ENCODE peak calls at places on chromosomes 7 and 10, in six cellular contexts. O is D721Med, G is fibroblast of lung, C is Calu3, H is HCT116, A is tibial nerve. E is an unnamed sample.

GRCh38 chr7:159065151-159065550 is 79.5 kb downstream of the VIPR2 start:
- DNase-seq in O (no peak), G (no peak), C (no peak), H (no peak), A (no peak), E (no peak)

GRCh38 chr7:18975276-18975675 is 142.2 kb downstream of the TWIST1 start:
- DNase-seq in O (no peak), G (no peak), C (no peak), H (no peak), A (no peak), E (no peak)

GRCh38 chr10:79400567-79401004 is 44.8 kb downstream of the ZCCHC24 start:
- DNase-seq in O (peak), G (no peak), C (peak), H (peak), A (no peak), E (peak)

GRCh38 chr10:30028006-30028441 is 31.4 kb downstream of the JCAD start:
- DNase-seq in O (no peak), G (peak), C (no peak), H (no peak), A (peak), E (no peak)

GRCh38 chr10:30359373-30360206 is 10.5 kb upstream of the MTPAP start:
- DNase-seq in O (peak), G (peak), C (peak), H (peak), A (peak), E (peak)

GRCh38 chr7:91628742-91629141 is 251.8 kb downstream of the MTERF1 start:
- DNase-seq in O (no peak), G (peak), C (no peak), H (no peak), A (no peak), E (peak)

GRCh38 chr10:63260103-63260859 is 127.2 kb downstream of the NRBF2 start:
- DNase-seq in O (no peak), G (no peak), C (no peak), H (no peak), A (no peak), E (no peak)

GRCh38 chr10:11177926-11178453 is 160.3 kb downstream of the CELF2 start:
- DNase-seq in O (no peak), G (peak), C (no peak), H (no peak), A (no peak), E (no peak)

GRCh38 chr10:65396997-65397396 is 1528.8 kb upstream of the LRRTM3 start:
- DNase-seq in O (no peak), G (peak), C (no peak), H (no peak), A (no peak), E (no peak)

DNA sequence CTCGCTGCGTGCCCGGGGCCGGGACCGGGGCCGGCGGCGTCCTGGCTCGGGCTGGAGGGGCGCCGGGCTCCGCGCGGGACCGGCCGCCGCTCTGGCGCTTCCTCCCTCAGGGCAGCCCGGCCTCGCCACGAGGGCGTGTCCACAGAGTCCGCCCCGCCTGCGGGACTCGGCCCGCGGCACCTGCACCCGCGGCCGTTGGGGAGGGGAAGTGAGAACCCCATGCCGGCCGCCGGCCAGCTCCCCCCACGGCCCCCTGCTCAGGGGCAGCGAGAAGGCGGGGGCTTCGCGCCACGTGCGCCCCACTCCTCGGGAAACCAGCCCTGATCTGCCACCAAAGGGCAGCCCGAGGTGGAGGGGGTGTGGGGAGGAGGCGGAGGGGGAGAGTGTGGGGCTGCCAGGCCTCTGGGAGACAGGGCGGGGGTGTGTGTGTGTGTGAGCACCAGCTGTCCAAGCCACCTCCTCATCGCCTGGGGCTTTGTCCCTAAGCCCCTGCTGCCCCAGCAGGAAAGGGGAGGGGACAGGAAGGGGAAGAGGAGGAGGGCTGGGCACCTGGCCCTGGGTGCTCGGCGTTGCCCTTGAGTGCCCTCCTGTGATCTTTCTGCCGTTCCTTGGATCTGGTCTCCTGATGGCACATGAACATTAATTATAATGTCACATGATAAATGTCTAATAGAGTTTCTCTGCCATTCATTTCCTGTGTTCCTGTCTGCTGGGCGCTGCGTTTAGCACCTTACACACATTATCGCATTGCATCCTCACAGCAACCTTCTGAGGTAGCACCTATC is at the start of gene PIK3AP1:
- DNase-seq in O (peak), G (no peak), C (peak), H (no peak), A (no peak), E (peak)
- TF ChIP-seq CTCF in O (peak), G (no peak), C (no peak), H (no peak), A (no peak), E (no peak)

DNA sequence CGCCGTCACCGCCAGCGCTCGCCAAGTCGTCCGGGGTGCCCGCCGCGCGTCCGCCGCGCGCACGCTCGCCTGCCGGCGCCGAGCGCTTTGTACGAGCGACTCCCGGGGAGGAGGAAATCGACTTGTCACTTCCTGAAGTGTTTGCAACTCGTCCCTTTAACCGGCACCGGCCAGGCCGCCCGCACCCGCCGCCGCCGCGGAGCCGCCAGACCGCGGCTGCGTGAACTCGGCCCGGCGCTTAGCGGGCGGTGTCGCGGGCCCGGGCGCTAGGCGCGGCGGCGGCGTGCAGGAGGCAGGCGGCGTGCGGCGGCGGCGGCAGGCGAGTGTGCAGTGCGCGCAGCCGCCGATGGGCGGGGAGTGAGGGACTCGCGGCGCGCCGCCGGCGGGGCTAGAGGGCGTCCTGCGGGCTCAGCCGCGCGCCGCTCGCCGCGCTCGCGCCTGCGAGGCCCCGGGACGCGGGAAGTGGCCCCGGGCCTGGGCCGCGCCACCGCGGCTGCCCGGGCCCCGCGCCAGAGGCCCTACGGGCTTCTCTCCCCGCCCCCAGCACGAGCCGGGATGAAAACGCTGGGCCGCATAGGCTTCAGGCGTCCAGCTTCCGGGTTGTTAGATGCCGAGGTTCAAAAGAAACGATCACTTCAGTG is at the start of gene FAM53B:
- DNase-seq in O (no peak), G (peak), C (peak), H (peak), A (peak), E (peak)
- TF ChIP-seq CTCF in O (peak), G (no peak), C (no peak), H (no peak), A (peak), E (no peak)

GRCh38 chr7:93092757-93093370 is 24.9 kb downstream of the SAMD9 start:
- DNase-seq in O (no peak), G (peak), C (peak), H (peak), A (no peak), E (peak)
- TF ChIP-seq CTCF in O (no peak), G (peak), C (no peak), H (peak), A (no peak), E (peak)

GRCh38 chr10:53846809-53847208 is 954.2 kb downstream of the PCDH15 start:
- DNase-seq in O (no peak), G (no peak), C (no peak), H (no peak), A (no peak), E (peak)
- TF ChIP-seq CTCF in O (no peak), G (peak), C (no peak), H (no peak), A (no peak), E (no peak)

E was measured in MCF 10A.